ENCODE peak calls at places on chromosomes 12 and 14, in nine cellular contexts. D is LHCN-M2; M is NCI-H748 treated with DMSO at 0.1 percent for 48 hours; B is H1; A is progenitor cell of endocrine pancreas; G is activated CD4-positive, alpha-beta T cell treated with anti-CD3 and anti-CD28 coated beads for 36 hours; E is cardiac muscle cell; W is fibroblast of mammary gland; F is breast epithelium. I is an unnamed sample.

GRCh38 chr12:110543252-110543959 is 39.7 kb downstream of the PPTC7 start:
- DNase-seq in D (peak; percentile 97), M (no peak), B (no peak), A (no peak), G (peak; percentile 18), E (no peak), W (peak; percentile 98), F (peak; percentile 91), I (no peak)

GRCh38 chr14:66163023-66163422 is 323.1 kb upstream of the CCDC196 start:
- DNase-seq in D (no peak), M (no peak), B (no peak), A (no peak), G (no peak), E (no peak), W (no peak), F (no peak), I (no peak)

GRCh38 chr12:104329697-104330096 is 26.2 kb downstream of the EID3 start:
- DNase-seq in D (no peak), M (no peak), B (no peak), A (no peak), G (no peak), E (no peak), W (no peak), F (no peak), I (no peak)

GRCh38 chr12:80411787-80412186 is 32.2 kb upstream of the PTPRQ start:
- DNase-seq in D (no peak), M (no peak), B (no peak), A (no peak), G (no peak), E (no peak), W (no peak), F (no peak), I (no peak)

GRCh38 chr12:110088936-110089335 is 35.2 kb upstream of the IFT81 start:
- DNase-seq in D (no peak), M (no peak), B (no peak), A (no peak), G (no peak), E (no peak), W (no peak), F (no peak), I (no peak)

GRCh38 chr12:132614029-132614428 is 3.6 kb upstream of the LRCOL1 start:
- DNase-seq in D (no peak), M (no peak), B (no peak), A (no peak), G (no peak), E (no peak), W (no peak), F (no peak), I (no peak)

GRCh38 chr14:90510208-90510607 is 113.4 kb downstream of the CALM1 start:
- DNase-seq in D (no peak), M (no peak), B (no peak), A (no peak), G (no peak), E (no peak), W (no peak), F (peak; percentile 93), I (no peak)

GRCh38 chr12:55724226-55724939 is 4.2 kb downstream of the RDH5 start:
- DNase-seq in D (peak; percentile 87), M (peak; percentile 20), B (no peak), A (no peak), G (peak; percentile 86), E (peak; percentile 69), W (peak; percentile 81), F (peak; percentile 73), I (no peak)

GRCh38 chr14:79074501-79074900 is 904.3 kb downstream of the NRXN3 start:
- DNase-seq in D (peak; percentile 19), M (no peak), B (no peak), A (no peak), G (no peak), E (no peak), W (no peak), F (no peak), I (no peak)

GRCh38 chr12:46722737-46723136 is 103.1 kb downstream of the SLC38A4 start:
- DNase-seq in D (peak; percentile 82), M (no peak), B (no peak), A (no peak), G (no peak), E (no peak), W (peak; percentile 75), F (no peak), I (no peak)

GRCh38 chr14:89933002-89933401 is 21.5 kb downstream of the EFCAB11 start:
- DNase-seq in D (no peak), M (peak; percentile 33), B (no peak), A (no peak), G (no peak), E (no peak), W (no peak), F (no peak), I (no peak)

GRCh38 chr12:9221476-9221875 is 13.3 kb upstream of the PZP start:
- DNase-seq in D (peak; percentile 0), M (no peak), B (no peak), A (no peak), G (no peak), E (no peak), W (peak; percentile 32), F (no peak), I (no peak)

I was measured in GM19239.